ENCODE peak calls at places on chromosomes 7 and 10, in six cellular contexts. X, T, V, W, P and Y are unnamed samples.

GRCh38 chr7:152588350-152588749 is 87.6 kb downstream of the XRCC2 start:
- DNase-seq in X (no peak), T (no peak), V (no peak), W (no peak), P (peak; percentile 39), Y (no peak)

GRCh38 chr10:21888959-21889358 is 114.6 kb downstream of the DNAJC1 start:
- DNase-seq in X (no peak), T (no peak), V (no peak), W (no peak), P (no peak), Y (no peak)

GRCh38 chr7:45990276-45990675 is 69.2 kb upstream of the IGFBP3 start:
- DNase-seq in X (peak; percentile 16), T (no peak), V (no peak), W (no peak), P (no peak), Y (no peak)

GRCh38 chr10:119441151-119441821 is 101.2 kb downstream of the RGS10 start:
- DNase-seq in X (no peak), T (no peak), V (no peak), W (no peak), P (no peak), Y (no peak)

GRCh38 chr7:256981-257646 is 32.9 kb upstream of the FOXL3 start:
- DNase-seq in X (no peak), T (peak; percentile 28), V (peak; percentile 62), W (no peak), P (no peak), Y (no peak)

GRCh38 chr10:110634527-110635209 is 9.5 kb upstream of the RBM20 start:
- DNase-seq in X (no peak), T (peak; percentile 80), V (peak; percentile 73), W (no peak), P (no peak), Y (no peak)

GRCh38 chr10:132589015-132589414 is 51.4 kb downstream of the INPP5A start:
- DNase-seq in X (no peak), T (no peak), V (no peak), W (peak; percentile 82), P (no peak), Y (no peak)

GRCh38 chr7:88040694-88041093 is 106.6 kb downstream of the ADAM22 start:
- DNase-seq in X (peak; percentile 5), T (no peak), V (no peak), W (no peak), P (peak; percentile 4), Y (no peak)

GRCh38 chr10:93620925-93621324 is 8.6 kb downstream of the PDE6C start:
- DNase-seq in X (no peak), T (no peak), V (no peak), W (no peak), P (no peak), Y (no peak)

GRCh38 chr7:83866587-83866986 is 217.6 kb upstream of the SEMA3E start:
- DNase-seq in X (no peak), T (no peak), V (no peak), W (no peak), P (no peak), Y (no peak)

GRCh38 chr7:72538856-72539255 is 126.7 kb upstream of the CALN1 start:
- DNase-seq in X (no peak), T (no peak), V (no peak), W (peak; percentile 8), P (no peak), Y (no peak)

GRCh38 chr7:668958-669357 is 57.5 kb upstream of the DNAAF5 start:
- DNase-seq in X (no peak), T (peak; percentile 4), V (peak; percentile 19), W (no peak), P (no peak), Y (no peak)

GRCh38 chr10:49504528-49504927 is 34.4 kb downstream of the ERCC6 start:
- DNase-seq in X (no peak), T (no peak), V (no peak), W (no peak), P (no peak), Y (no peak)

GRCh38 chr10:123911866-123912265 is 20.3 kb upstream of the CPXM2 start:
- DNase-seq in X (no peak), T (no peak), V (no peak), W (no peak), P (no peak), Y (no peak)

GRCh38 chr10:122141821-122142651 is 129.1 kb upstream of the BTBD16 start:
- DNase-seq in X (no peak), T (no peak), V (peak; percentile 91), W (no peak), P (no peak), Y (no peak)